ENCODE peak calls at places on chromosome 18, in four cellular contexts. One of them, this sample, is unnamed.

GRCh38 chr18:74310411-74310810 is 5.2 kb upstream of the C18orf63 start:
- DNase-seq in K562: no peak
- DNase-seq in HepG2: peak
- DNase-seq in GM12878: no peak
- DNase-seq in this sample: no peak

GRCh38 chr18:44536041-44536440 is 144.6 kb upstream of the SETBP1 start:
- DNase-seq in K562: no peak
- DNase-seq in HepG2: no peak
- DNase-seq in GM12878: no peak
- DNase-seq in this sample: no peak

GRCh38 chr18:56952026-56952425 is 194.9 kb upstream of the BOD1L2 start:
- DNase-seq in GM12878: no peak
- DNase-seq in HepG2: no peak
- DNase-seq in K562: no peak
- DNase-seq in this sample: no peak

GRCh38 chr18:70334728-70335329 is 46.0 kb downstream of the SOCS6 start:
- DNase-seq in K562: no peak
- DNase-seq in HepG2: peak
- DNase-seq in GM12878: no peak
- DNase-seq in this sample: no peak

GRCh38 chr18:31626409-31626808 is 34.7 kb downstream of the TTR start:
- DNase-seq in HepG2: peak
- DNase-seq in GM12878: no peak
- DNase-seq in K562: no peak
- DNase-seq in this sample: no peak

GRCh38 chr18:1585881-1586488 is 681.3 kb downstream of the ADCYAP1 start:
- DNase-seq in K562: peak
- DNase-seq in HepG2: peak
- DNase-seq in GM12878: peak
- DNase-seq in this sample: no peak

GRCh38 chr18:37944871-37945270 is 379.3 kb upstream of the CELF4 start:
- DNase-seq in K562: no peak
- DNase-seq in GM12878: no peak
- DNase-seq in HepG2: no peak
- DNase-seq in this sample: no peak

GRCh38 chr18:23198217-23198845 is 63.0 kb downstream of the CABLES1 start:
- DNase-seq in K562: no peak
- DNase-seq in HepG2: no peak
- DNase-seq in GM12878: no peak
- DNase-seq in this sample: no peak

GRCh38 chr18:76518543-76519155 is 23.6 kb upstream of the ZNF516 start:
- DNase-seq in K562: no peak
- DNase-seq in HepG2: no peak
- DNase-seq in GM12878: no peak
- DNase-seq in this sample: peak

GRCh38 chr18:45423664-45424063 is 191.6 kb upstream of the SLC14A2 start:
- DNase-seq in HepG2: no peak
- DNase-seq in GM12878: no peak
- DNase-seq in K562: no peak
- DNase-seq in this sample: no peak

GRCh38 chr18:63588869-63589268 is 1.7 kb downstream of the SERPINB13 start:
- DNase-seq in HepG2: no peak
- DNase-seq in GM12878: no peak
- DNase-seq in K562: no peak
- DNase-seq in this sample: no peak

GRCh38 chr18:48680871-48681270 is 142.0 kb downstream of the CTIF start:
- DNase-seq in GM12878: no peak
- DNase-seq in K562: no peak
- DNase-seq in HepG2: no peak
- DNase-seq in this sample: no peak

DNA sequence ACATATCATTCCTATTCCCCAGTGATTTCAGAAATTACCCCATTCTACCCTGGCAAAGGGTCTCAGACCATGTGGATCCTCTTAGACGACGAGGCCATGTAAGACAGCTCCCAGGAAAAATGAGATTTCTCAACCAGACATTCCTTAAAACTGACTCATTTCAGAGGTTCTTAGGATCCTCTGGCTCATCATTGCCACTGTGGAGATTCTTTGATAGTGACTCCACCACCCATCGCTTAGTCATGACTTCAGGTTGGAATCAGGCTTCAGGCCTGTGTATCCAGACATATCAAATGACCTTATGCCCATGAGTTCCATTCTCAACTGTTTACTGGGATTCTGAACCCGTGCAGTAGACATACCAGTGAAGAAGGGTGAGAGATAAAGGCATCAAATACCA is 245.6 kb upstream of the TCF4 start:
- DNase-seq in GM12878: no peak
- DNase-seq in K562: no peak
- DNase-seq in HepG2: no peak
- DNase-seq in this sample: no peak
- TF ChIP-seq TCF7 in GM12878: no peak
- TF ChIP-seq TCF7 in K562: no peak
- TF ChIP-seq TCF7 in HepG2: no peak
- TF ChIP-seq TCF7 in this sample: no peak

DNA sequence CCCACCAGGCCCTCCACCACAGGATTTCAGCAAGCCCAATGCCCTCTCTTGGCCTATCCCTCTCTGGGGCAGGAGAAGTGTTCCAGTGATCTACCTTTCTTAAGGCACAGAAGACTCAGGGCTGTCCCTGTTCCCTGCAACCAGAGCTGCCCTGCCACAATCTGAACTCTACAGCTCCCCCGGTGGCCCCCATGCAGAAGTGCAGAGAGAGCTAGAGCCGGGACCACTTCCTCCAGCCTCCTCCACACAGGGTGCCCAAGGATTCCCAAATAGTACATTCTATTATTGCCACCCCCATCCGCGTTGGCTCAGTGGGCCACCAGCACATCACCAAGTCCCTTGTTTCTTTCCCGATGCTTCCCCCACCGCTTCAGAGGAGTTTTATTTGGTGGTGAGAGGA is 114.8 kb upstream of the PTPRM start:
- DNase-seq in HepG2: peak
- DNase-seq in GM12878: no peak
- DNase-seq in K562: peak
- DNase-seq in this sample: peak
- TF ChIP-seq TCF7 in HepG2: no peak
- TF ChIP-seq TCF7 in GM12878: no peak
- TF ChIP-seq TCF7 in K562: no peak
- TF ChIP-seq TCF7 in this sample: no peak

GRCh38 chr18:12751503-12751884 is 48.7 kb downstream of the PSMG2 start:
- DNase-seq in HepG2: no peak
- DNase-seq in GM12878: no peak
- DNase-seq in K562: no peak
- DNase-seq in this sample: no peak

GRCh38 chr18:12750708-12751502 is 48.1 kb downstream of the PSMG2 start:
- DNase-seq in GM12878: no peak
- DNase-seq in K562: no peak
- DNase-seq in HepG2: no peak
- DNase-seq in this sample: no peak

GRCh38 chr18:12749136-12749535 is 46.3 kb downstream of the PSMG2 start:
- DNase-seq in GM12878: no peak
- DNase-seq in K562: no peak
- DNase-seq in HepG2: no peak
- DNase-seq in this sample: no peak

GRCh38 chr18:12748671-12749070 is 45.8 kb downstream of the PSMG2 start:
- DNase-seq in HepG2: no peak
- DNase-seq in GM12878: no peak
- DNase-seq in K562: no peak
- DNase-seq in this sample: no peak

DNA sequence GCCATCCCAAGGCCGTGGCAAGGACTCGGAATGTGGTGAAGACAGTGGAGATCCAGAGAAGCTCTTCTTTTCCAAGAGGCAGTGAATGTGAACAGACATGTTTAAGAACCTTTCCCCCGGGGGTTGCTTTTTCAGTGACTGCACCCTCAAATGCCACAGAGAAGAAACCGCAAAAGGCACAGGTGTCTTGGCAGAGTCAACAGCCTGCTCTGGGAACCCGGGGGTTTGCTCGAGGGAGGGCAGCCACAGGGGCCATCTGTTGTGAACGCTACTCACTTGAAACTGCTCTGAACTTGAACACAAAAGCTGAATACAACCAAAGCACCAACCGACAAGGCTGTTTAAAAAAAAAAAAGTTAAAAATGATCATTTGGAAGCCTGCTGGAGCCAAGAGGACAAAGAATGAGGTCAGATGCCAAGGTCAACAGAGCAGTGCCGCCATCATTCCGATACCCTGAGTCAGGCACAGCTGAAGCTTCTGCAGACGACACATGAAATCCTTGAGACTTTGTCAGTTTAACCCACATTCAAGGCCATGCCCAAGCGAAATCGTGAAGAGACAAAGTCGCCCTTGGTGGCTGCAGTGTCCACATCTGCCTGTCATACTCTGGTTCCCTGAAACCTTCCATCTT is 47.4 kb downstream of the PSMG2 start:
- DNase-seq in K562: no peak
- DNase-seq in GM12878: peak
- DNase-seq in HepG2: no peak
- DNase-seq in this sample: no peak
- TF ChIP-seq TCF7 in K562: no peak
- TF ChIP-seq TCF7 in GM12878: no peak
- TF ChIP-seq TCF7 in HepG2: no peak
- TF ChIP-seq TCF7 in this sample: no peak

GRCh38 chr18:32870611-32871010 is 97.8 kb upstream of the KLHL14 start:
- DNase-seq in K562: no peak
- DNase-seq in HepG2: no peak
- DNase-seq in GM12878: no peak
- DNase-seq in this sample: no peak
- TF ChIP-seq TCF7 in K562: no peak
- TF ChIP-seq TCF7 in HepG2: no peak
- TF ChIP-seq TCF7 in GM12878: no peak
- TF ChIP-seq TCF7 in this sample: no peak